ENCODE peak calls at places on chromosomes 16 and 17, in six cellular contexts. R is activated CD4-positive, CD25-positive, alpha-beta regulatory T cell treated with anti-CD3 and anti-CD28 coated beads, Interleukin-2, amount 50 U/mL, for 72 hours; A is stimulated activated CD8-positive, alpha-beta memory T cell treated with anti-CD3 and anti-CD28 coated beads, Interleukin-15, amount 100 ng/mL, for 48 hours; P is DMS 273 treated with DMSO at 0.1 percent for 48 hours; Z is adrenal gland; C is CD8-positive, alpha-beta memory T cell. U is an unnamed sample.

GRCh38 chr16:50121278-50121677 is 31.8 kb upstream of the TENT4B start:
- DNase-seq in P (no peak), C (no peak), R (no peak), A (no peak), Z (no peak), U (no peak)

GRCh38 chr16:85554791-85555548 is 58.2 kb upstream of the GSE1 start:
- DNase-seq in A (peak), R (peak), C (peak), P (peak), Z (peak), U (peak)

GRCh38 chr16:4534151-4534790 is 4.3 kb downstream of the CDIP1 start:
- DNase-seq in Z (no peak), P (no peak), C (peak), R (no peak), A (no peak), U (no peak)

GRCh38 chr17:66675991-66676371 is 158.9 kb upstream of the CACNG5 start:
- DNase-seq in A (no peak), Z (no peak), R (no peak), P (no peak), C (no peak), U (no peak)

GRCh38 chr17:77649717-77650211 is 308.7 kb upstream of the TNRC6C start:
- DNase-seq in R (peak), Z (no peak), A (no peak), P (no peak), C (no peak), U (no peak)

GRCh38 chr17:46978489-46979022 is 497 bp downstream of the RPRML start:
- DNase-seq in C (no peak), A (no peak), P (no peak), Z (no peak), R (no peak), U (peak)

GRCh38 chr16:67161595-67162058 is 1.9 kb downstream of the FBXL8 start:
- DNase-seq in Z (peak), A (no peak), R (no peak), P (no peak), C (no peak), U (no peak)

GRCh38 chr16:52123063-52123839 is 423.7 kb downstream of the TOX3 start:
- DNase-seq in A (no peak), P (peak), C (no peak), Z (no peak), R (no peak), U (no peak)

GRCh38 chr17:1300580-1300905 is 21.1 kb downstream of the TRARG1 start:
- DNase-seq in R (no peak), C (no peak), Z (no peak), A (no peak), P (no peak), U (no peak)

GRCh38 chr16:4293822-4294457 is 21.1 kb upstream of the TFAP4 start:
- DNase-seq in P (peak), A (no peak), C (no peak), R (no peak), Z (peak), U (no peak)

GRCh38 chr16:67936124-67936875 is at the start of gene PSMB10:
- DNase-seq in R (peak), P (peak), C (no peak), A (no peak), Z (peak), U (peak)

GRCh38 chr17:10429416-10430045 is 7.8 kb upstream of the MYH8 start:
- DNase-seq in R (no peak), A (no peak), Z (no peak), C (no peak), P (no peak), U (no peak)

GRCh38 chr17:70774339-70775110 is 605.2 kb downstream of the KCNJ2 start:
- DNase-seq in R (no peak), C (no peak), Z (no peak), P (no peak), A (no peak), U (no peak)

U was measured in naive thymus-derived CD4-positive, alpha-beta T cell.